ENCODE peak calls at places on chromosomes 1 and 21, in five cellular contexts. One of them, this sample, is unnamed. For H3K27me3, the result is how much of the 10 kb centered on the place peaks cover.

GRCh38 chr1:150464422-150464826 is 22.8 kb upstream of the TARS2 start:
- DNase-seq in IMR-90: peak
- DNase-seq in neuronal stem cell: peak
- DNase-seq in DND-41: peak
- DNase-seq in hepatocyte: peak
- DNase-seq in this sample: peak

GRCh38 chr21:41861255-41861654 is 17.9 kb downstream of the PRDM15 start:
- DNase-seq in IMR-90: no peak
- DNase-seq in neuronal stem cell: no peak
- DNase-seq in DND-41: no peak
- DNase-seq in hepatocyte: no peak
- DNase-seq in this sample: no peak

GRCh38 chr1:90994461-90994860 is 27.4 kb downstream of the ZNF644 start:
- DNase-seq in IMR-90: no peak
- DNase-seq in neuronal stem cell: no peak
- DNase-seq in DND-41: no peak
- DNase-seq in hepatocyte: no peak
- DNase-seq in this sample: no peak

GRCh38 chr1:65420590-65421340 is at the start of the genes LEPR and LEPROT:
- DNase-seq in IMR-90: peak
- DNase-seq in neuronal stem cell: no peak
- DNase-seq in DND-41: peak
- DNase-seq in hepatocyte: no peak
- DNase-seq in this sample: peak

GRCh38 chr1:212638419-212639151 is 30.0 kb downstream of the ATF3 start:
- DNase-seq in IMR-90: peak
- DNase-seq in neuronal stem cell: no peak
- DNase-seq in DND-41: no peak
- DNase-seq in hepatocyte: no peak
- DNase-seq in this sample: no peak

GRCh38 chr1:16067127-16067768 is 6.2 kb downstream of the FAM131C start:
- DNase-seq in IMR-90: peak
- DNase-seq in neuronal stem cell: no peak
- DNase-seq in DND-41: no peak
- DNase-seq in hepatocyte: peak
- DNase-seq in this sample: no peak

GRCh38 chr1:12552111-12552888 is 65.7 kb downstream of the DHRS3 start:
- DNase-seq in IMR-90: no peak
- DNase-seq in neuronal stem cell: no peak
- DNase-seq in DND-41: no peak
- DNase-seq in hepatocyte: no peak
- DNase-seq in this sample: no peak

GRCh38 chr1:100861379-100861778 is 33.3 kb downstream of the EXTL2 start:
- DNase-seq in IMR-90: peak
- DNase-seq in neuronal stem cell: no peak
- DNase-seq in DND-41: no peak
- DNase-seq in hepatocyte: no peak
- DNase-seq in this sample: no peak

GRCh38 chr1:79262745-79263258 is 256.3 kb upstream of the ADGRL4 start:
- DNase-seq in IMR-90: no peak
- DNase-seq in neuronal stem cell: no peak
- DNase-seq in DND-41: no peak
- DNase-seq in hepatocyte: no peak
- DNase-seq in this sample: no peak

GRCh38 chr1:50474859-50475809 is 51.9 kb upstream of the DMRTA2 start:
- DNase-seq in IMR-90: peak
- DNase-seq in neuronal stem cell: peak
- DNase-seq in DND-41: no peak
- DNase-seq in hepatocyte: peak
- DNase-seq in this sample: no peak

GRCh38 chr1:167305059-167305704 is 84.5 kb downstream of the POU2F1 start:
- DNase-seq in IMR-90: no peak
- DNase-seq in neuronal stem cell: no peak
- DNase-seq in DND-41: no peak
- DNase-seq in hepatocyte: no peak
- DNase-seq in this sample: no peak

GRCh38 chr1:41455479-41456271 is 28.8 kb downstream of the EDN2 start:
- DNase-seq in IMR-90: peak
- DNase-seq in neuronal stem cell: no peak
- DNase-seq in DND-41: no peak
- DNase-seq in hepatocyte: peak
- DNase-seq in this sample: no peak

GRCh38 chr1:181255270-181255929 is 166.9 kb downstream of the IER5 start:
- DNase-seq in IMR-90: peak
- DNase-seq in neuronal stem cell: no peak
- DNase-seq in DND-41: no peak
- DNase-seq in hepatocyte: peak
- DNase-seq in this sample: no peak

GRCh38 chr1:150429805-150430204 is 57.4 kb upstream of the TARS2 start:
- DNase-seq in IMR-90: peak
- DNase-seq in neuronal stem cell: no peak
- DNase-seq in DND-41: no peak
- DNase-seq in hepatocyte: peak
- DNase-seq in this sample: peak

DNA sequence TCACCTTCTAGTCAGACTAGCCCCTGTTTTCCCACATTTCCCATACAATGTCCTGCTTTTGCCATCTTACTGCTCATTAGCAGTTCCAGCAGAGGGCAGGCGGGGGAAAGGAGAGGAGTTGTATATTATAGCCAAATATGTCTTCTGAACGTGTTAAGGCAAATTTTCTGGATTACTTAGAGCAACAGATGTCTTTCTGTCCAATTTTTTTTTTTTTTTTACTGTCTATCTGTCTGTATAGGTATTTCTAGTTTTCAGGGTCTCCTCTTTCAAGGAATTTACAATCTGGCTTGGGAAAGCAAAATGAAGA is 30.0 kb upstream of the DDAH1 start:
- DNase-seq in IMR-90: peak
- DNase-seq in neuronal stem cell: no peak
- DNase-seq in DND-41: no peak
- DNase-seq in hepatocyte: peak
- DNase-seq in this sample: no peak
- H3K4me2 ChIP-seq in IMR-90: no peak
- H3K4me2 ChIP-seq in neuronal stem cell: no peak
- H3K4me2 ChIP-seq in DND-41: no peak
- H3K4me2 ChIP-seq in hepatocyte: no peak
- H3K4me2 ChIP-seq in this sample: peak

DNA sequence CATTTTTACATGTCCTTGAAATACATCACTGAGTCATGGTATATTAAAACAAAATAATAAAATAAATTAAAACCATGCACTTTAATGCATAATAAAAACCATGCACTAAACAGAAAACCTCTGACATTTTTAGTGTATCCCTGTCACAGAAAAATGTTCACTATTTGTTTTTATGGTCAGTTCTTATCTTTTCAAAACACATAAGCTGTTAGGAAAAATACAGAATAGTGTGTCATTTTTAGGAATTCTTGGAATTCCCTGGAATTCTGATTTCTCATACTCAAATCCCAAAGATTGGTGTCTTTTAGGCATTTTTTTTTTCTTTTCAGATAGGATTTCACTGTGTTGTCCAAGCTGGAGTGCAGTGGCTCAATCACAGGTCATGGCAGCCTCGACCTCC is 25.1 kb upstream of the TINAGL1 start:
- DNase-seq in IMR-90: no peak
- DNase-seq in neuronal stem cell: no peak
- DNase-seq in DND-41: no peak
- DNase-seq in hepatocyte: no peak
- DNase-seq in this sample: no peak
- H3K27me3 ChIP-seq in IMR-90: under half
- H3K27me3 ChIP-seq in neuronal stem cell: under half
- H3K27me3 ChIP-seq in DND-41: under half
- H3K27me3 ChIP-seq in hepatocyte: under half
- H3K27me3 ChIP-seq in this sample: under half

GRCh38 chr1:232260045-232260444 is 369.9 kb downstream of the SIPA1L2 start:
- DNase-seq in IMR-90: no peak
- DNase-seq in neuronal stem cell: no peak
- DNase-seq in DND-41: no peak
- DNase-seq in hepatocyte: no peak
- DNase-seq in this sample: no peak

GRCh38 chr1:232267092-232267836 is 362.7 kb downstream of the SIPA1L2 start:
- DNase-seq in IMR-90: no peak
- DNase-seq in neuronal stem cell: no peak
- DNase-seq in DND-41: no peak
- DNase-seq in hepatocyte: no peak
- DNase-seq in this sample: no peak

GRCh38 chr1:232259333-232259732 is 370.6 kb downstream of the SIPA1L2 start:
- DNase-seq in IMR-90: no peak
- DNase-seq in neuronal stem cell: no peak
- DNase-seq in DND-41: no peak
- DNase-seq in hepatocyte: no peak
- DNase-seq in this sample: no peak

GRCh38 chr1:232260861-232261260 is 369.1 kb downstream of the SIPA1L2 start:
- DNase-seq in IMR-90: no peak
- DNase-seq in neuronal stem cell: no peak
- DNase-seq in DND-41: no peak
- DNase-seq in hepatocyte: no peak
- DNase-seq in this sample: no peak

GRCh38 chr1:232263452-232263851 is 366.5 kb downstream of the SIPA1L2 start:
- DNase-seq in IMR-90: no peak
- DNase-seq in neuronal stem cell: no peak
- DNase-seq in DND-41: no peak
- DNase-seq in hepatocyte: no peak
- DNase-seq in this sample: no peak
- H3K4me2 ChIP-seq in IMR-90: no peak
- H3K4me2 ChIP-seq in neuronal stem cell: no peak
- H3K4me2 ChIP-seq in DND-41: no peak
- H3K4me2 ChIP-seq in hepatocyte: no peak
- H3K4me2 ChIP-seq in this sample: no peak

GRCh38 chr21:38651570-38651969 is 153.3 kb upstream of the ERG start:
- DNase-seq in IMR-90: no peak
- DNase-seq in neuronal stem cell: no peak
- DNase-seq in DND-41: no peak
- DNase-seq in hepatocyte: no peak
- DNase-seq in this sample: no peak

GRCh38 chr21:38649120-38649519 is 150.8 kb upstream of the ERG start:
- DNase-seq in IMR-90: no peak
- DNase-seq in neuronal stem cell: no peak
- DNase-seq in DND-41: no peak
- DNase-seq in hepatocyte: no peak
- DNase-seq in this sample: no peak

GRCh38 chr21:38659936-38660332 is 145.8 kb upstream of the ETS2 start:
- DNase-seq in IMR-90: no peak
- DNase-seq in neuronal stem cell: no peak
- DNase-seq in DND-41: no peak
- DNase-seq in hepatocyte: no peak
- DNase-seq in this sample: no peak

GRCh38 chr21:38652396-38652795 is 153.3 kb upstream of the ETS2 start:
- DNase-seq in IMR-90: no peak
- DNase-seq in neuronal stem cell: no peak
- DNase-seq in DND-41: no peak
- DNase-seq in hepatocyte: no peak
- DNase-seq in this sample: no peak

GRCh38 chr21:38654580-38654979 is 151.1 kb upstream of the ETS2 start:
- DNase-seq in IMR-90: no peak
- DNase-seq in neuronal stem cell: no peak
- DNase-seq in DND-41: no peak
- DNase-seq in hepatocyte: no peak
- DNase-seq in this sample: no peak
- H3K27me3 ChIP-seq in IMR-90: half or more
- H3K27me3 ChIP-seq in neuronal stem cell: half or more
- H3K27me3 ChIP-seq in DND-41: under half
- H3K27me3 ChIP-seq in hepatocyte: half or more
- H3K27me3 ChIP-seq in this sample: under half

GRCh38 chr1:99171126-99171813 is 93.0 kb upstream of the PLPPR4 start:
- DNase-seq in IMR-90: no peak
- DNase-seq in neuronal stem cell: no peak
- DNase-seq in DND-41: no peak
- DNase-seq in hepatocyte: peak
- DNase-seq in this sample: no peak
- H3K4me2 ChIP-seq in IMR-90: no peak
- H3K4me2 ChIP-seq in neuronal stem cell: no peak
- H3K4me2 ChIP-seq in DND-41: no peak
- H3K4me2 ChIP-seq in hepatocyte: peak
- H3K4me2 ChIP-seq in this sample: no peak

GRCh38 chr1:168331569-168331968 is 50.9 kb downstream of the TBX19 start:
- DNase-seq in IMR-90: no peak
- DNase-seq in neuronal stem cell: no peak
- DNase-seq in DND-41: no peak
- DNase-seq in hepatocyte: no peak
- DNase-seq in this sample: no peak
- H3K27me3 ChIP-seq in IMR-90: under half
- H3K27me3 ChIP-seq in neuronal stem cell: under half
- H3K27me3 ChIP-seq in DND-41: under half
- H3K27me3 ChIP-seq in hepatocyte: under half
- H3K27me3 ChIP-seq in this sample: under half

DNA sequence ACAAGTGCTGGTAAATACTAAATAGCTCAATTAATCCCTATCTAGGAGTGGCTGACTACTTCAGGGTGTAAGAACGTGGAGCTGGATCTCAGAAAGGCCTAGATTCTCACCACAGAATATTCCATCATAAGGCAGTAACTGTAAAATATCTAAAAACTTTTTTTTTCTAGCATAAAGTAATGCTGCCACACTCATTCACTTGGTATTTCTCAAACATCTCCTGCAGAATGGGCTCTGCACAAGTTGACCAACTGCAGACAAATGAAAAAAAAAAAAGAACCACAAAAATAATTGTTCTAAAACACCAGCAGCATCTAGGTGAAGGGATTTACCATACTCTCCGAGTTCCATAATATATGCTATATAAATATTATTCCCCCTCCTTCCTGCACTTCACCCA is 9.0 kb downstream of the VSIG8 start:
- DNase-seq in IMR-90: peak
- DNase-seq in neuronal stem cell: no peak
- DNase-seq in DND-41: no peak
- DNase-seq in hepatocyte: no peak
- DNase-seq in this sample: no peak
- H3K4me2 ChIP-seq in IMR-90: peak
- H3K4me2 ChIP-seq in neuronal stem cell: no peak
- H3K4me2 ChIP-seq in DND-41: no peak
- H3K4me2 ChIP-seq in hepatocyte: peak
- H3K4me2 ChIP-seq in this sample: no peak

DNA sequence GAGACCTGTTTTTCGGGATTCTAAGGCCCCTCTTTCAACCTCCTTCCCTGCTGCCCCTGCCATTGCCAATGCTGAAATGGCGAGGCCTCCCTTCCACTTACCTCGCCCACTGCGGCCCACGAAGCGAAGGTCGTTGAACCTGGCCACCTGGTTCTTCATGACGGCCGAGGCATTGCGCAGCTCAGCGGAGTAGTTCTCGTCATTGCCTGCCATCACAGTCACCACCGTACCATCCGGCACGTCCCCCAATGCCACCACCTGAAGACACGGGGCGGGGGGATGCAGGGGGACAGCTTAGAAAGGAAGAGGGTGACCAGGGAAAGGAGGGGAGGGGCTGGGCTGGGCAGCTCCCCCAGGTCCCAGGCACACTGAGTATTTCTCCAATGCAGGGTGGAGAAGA is 2.6 kb downstream of the RUNX3 start:
- DNase-seq in IMR-90: no peak
- DNase-seq in neuronal stem cell: no peak
- DNase-seq in DND-41: no peak
- DNase-seq in hepatocyte: no peak
- DNase-seq in this sample: no peak
- H3K27me3 ChIP-seq in IMR-90: half or more
- H3K27me3 ChIP-seq in neuronal stem cell: half or more
- H3K27me3 ChIP-seq in DND-41: under half
- H3K27me3 ChIP-seq in hepatocyte: half or more
- H3K27me3 ChIP-seq in this sample: under half

This sample was measured in MM.1S.